ENCODE peak calls at places on chromosome 11, in six cellular contexts. K is choroid plexus epithelial cell; L is heart right ventricle; R is stimulated activated CD8-positive, alpha-beta memory T cell treated with anti-CD3 and anti-CD28 coated beads, Interleukin-15, amount 100 ng/mL, for 1 hour; N is stimulated activated CD4-positive, alpha-beta T cell treated with anti-CD3 and anti-CD28 coated beads, Interleukin-15, amount 100 ng/mL, for 1 hour; J is sciatic nerve. U is an unnamed sample.

GRCh38 chr11:86152006-86152862 is 83.3 kb upstream of the PICALM start:
- DNase-seq in L (no peak), N (no peak), R (no peak), K (no peak), J (no peak), U (no peak)

GRCh38 chr11:14443642-14444041 is 56.0 kb downstream of the COPB1 start:
- DNase-seq in L (no peak), K (peak; percentile 48), J (no peak), N (no peak), R (no peak), U (no peak)

GRCh38 chr11:1568451-1568911 is 3.6 kb downstream of the DUSP8 start:
- DNase-seq in R (no peak), K (no peak), J (no peak), N (no peak), L (no peak), U (peak; percentile 46)

GRCh38 chr11:117096140-117096972 is 1.9 kb downstream of the SIK3 start:
- DNase-seq in J (no peak), L (no peak), K (peak; percentile 19), R (no peak), N (no peak), U (peak; percentile 63)

GRCh38 chr11:19326499-19326898 is 85.8 kb upstream of the E2F8 start:
- DNase-seq in K (peak; percentile 63), J (no peak), N (no peak), R (no peak), L (no peak), U (no peak)

GRCh38 chr11:18192988-18193387 is 20.4 kb downstream of the MRGPRX4 start:
- DNase-seq in R (no peak), N (no peak), L (no peak), J (no peak), K (no peak), U (no peak)

GRCh38 chr11:24496728-24497396 is at the start of gene LUZP2:
- DNase-seq in K (peak; percentile 37), N (no peak), R (no peak), J (no peak), L (no peak), U (no peak)

GRCh38 chr11:116492600-116492999 is 280.2 kb downstream of the BUD13 start:
- DNase-seq in L (no peak), K (no peak), N (no peak), R (no peak), J (no peak), U (no peak)

GRCh38 chr11:57662893-57663292 is 5.0 kb upstream of the ZDHHC5 start:
- DNase-seq in L (no peak), J (no peak), K (no peak), R (no peak), N (no peak), U (no peak)

GRCh38 chr11:12813371-12814225 is 139.4 kb downstream of the TEAD1 start:
- DNase-seq in R (no peak), L (no peak), K (peak; percentile 90), J (no peak), N (no peak), U (no peak)

GRCh38 chr11:73297702-73298101 is 10.4 kb upstream of the ARHGEF17 start:
- DNase-seq in L (no peak), N (no peak), K (no peak), R (no peak), J (no peak), U (no peak)

U was measured in naive thymus-derived CD8-positive, alpha-beta T cell.